ENCODE peak calls at places on chromosomes 16 and 17, in seven cellular contexts. M is stimulated activated CD4-positive, alpha-beta T cell treated with anti-CD3 and anti-CD28 coated beads, Interleukin-15, amount 100 ng/mL, for 1 hour; H is T-helper 1 cell; L is GM12878; I is activated naive CD4-positive, alpha-beta T cell treated with anti-CD3 and anti-CD28 coated beads for 36 hours; Q is HCEC 1CT; V is activated T-helper 1 cell treated with anti-CD3 and anti-CD28 coated beads, Interleukin-12 subunit alpha, Interleukin-12 subunit beta, Interleukin-2, Interleukin-4 antibody, amounts not matched to agents 30 ng/mL and 10 ng/mL and 1 ng/mL, durations not matched to agents 14 hours and 24 hours and 36 hours. U is an unnamed sample.

GRCh38 chr16:12120331-12120981 is 143.9 kb downstream of the SNX29 start:
- DNase-seq in M (no peak), H (no peak), L (no peak), I (no peak), Q (peak), V (no peak), U (no peak)

GRCh38 chr16:27566417-27566816 is 16.5 kb downstream of the KATNIP start:
- DNase-seq in M (no peak), H (no peak), L (no peak), I (no peak), Q (no peak), V (no peak), U (no peak)

GRCh38 chr17:45953561-45953960 is 45.5 kb upstream of the STH start:
- DNase-seq in M (no peak), H (no peak), L (no peak), I (no peak), Q (no peak), V (no peak), U (no peak)

GRCh38 chr17:43044024-43044423 is 19.0 kb downstream of the RND2 start:
- DNase-seq in M (no peak), H (no peak), L (no peak), I (no peak), Q (no peak), V (no peak), U (no peak)

GRCh38 chr17:59154721-59155438 is at the start of gene SKA2:
- DNase-seq in M (peak), H (peak), L (peak), I (peak), Q (peak), V (peak), U (peak)

GRCh38 chr16:3959148-3959547 is 78.6 kb upstream of the CREBBP start:
- DNase-seq in M (no peak), H (no peak), L (no peak), I (no peak), Q (no peak), V (no peak), U (no peak)

GRCh38 chr17:4110152-4110551 is 32.7 kb downstream of the ZZEF1 start:
- DNase-seq in M (no peak), H (no peak), L (no peak), I (no peak), Q (peak), V (no peak), U (no peak)

GRCh38 chr17:76434870-76435269 is 18.1 kb downstream of the UBE2O start:
- DNase-seq in M (no peak), H (no peak), L (no peak), I (no peak), Q (no peak), V (no peak), U (no peak)

GRCh38 chr17:36597866-36598777 is 3.3 kb upstream of the MRM1 start:
- DNase-seq in M (no peak), H (no peak), L (no peak), I (no peak), Q (no peak), V (no peak), U (no peak)

U was measured in Caco-2.